ENCODE peak calls at places on chromosomes 13 and 19, in seven cellular contexts. H, R, K, D, M, V and Q are unnamed samples.
A peak's percentile ranks its signal among the peaks of the same experiment; 100 is the strongest.

GRCh38 chr19:7595466-7596133 is at the start of gene CAMSAP3:
- DNase-seq in H (peak; percentile 19), R (no peak), K (no peak), D (no peak), M (no peak), V (no peak), Q (no peak)

GRCh38 chr13:40762849-40763248 is 8.1 kb downstream of the MRPS31 start:
- DNase-seq in H (no peak), R (no peak), K (no peak), D (no peak), M (no peak), V (no peak), Q (no peak)

GRCh38 chr19:2888739-2889224 is 11.9 kb upstream of the ZNF57 start:
- DNase-seq in H (peak; percentile 29), R (peak; percentile 66), K (peak; percentile 31), D (no peak), M (no peak), V (no peak), Q (no peak)

GRCh38 chr13:92967923-92968322 is 258.7 kb upstream of the GPC6 start:
- DNase-seq in H (no peak), R (no peak), K (no peak), D (no peak), M (no peak), V (peak; percentile 31), Q (no peak)

GRCh38 chr19:5983367-5983955 is 5.5 kb upstream of the RANBP3 start:
- DNase-seq in H (no peak), R (no peak), K (no peak), D (no peak), M (peak; percentile 74), V (no peak), Q (no peak)

GRCh38 chr13:49652691-49653305 is 24.5 kb downstream of the ARL11 start:
- DNase-seq in H (no peak), R (no peak), K (no peak), D (no peak), M (no peak), V (peak; percentile 40), Q (no peak)

GRCh38 chr19:35609881-35610353 is 2.6 kb upstream of the HAUS5 start:
- DNase-seq in H (no peak), R (no peak), K (no peak), D (no peak), M (no peak), V (no peak), Q (no peak)

GRCh38 chr13:113178070-113178895 is 19.8 kb downstream of the PROZ start:
- DNase-seq in H (no peak), R (no peak), K (no peak), D (no peak), M (no peak), V (peak; percentile 97), Q (no peak)

GRCh38 chr13:23570931-23571330 is 719 bp downstream of the TNFRSF19 start:
- DNase-seq in H (no peak), R (no peak), K (no peak), D (no peak), M (no peak), V (peak; percentile 63), Q (no peak)

GRCh38 chr13:99608345-99608744 is 107.1 kb downstream of the TM9SF2 start:
- DNase-seq in H (no peak), R (no peak), K (no peak), D (no peak), M (no peak), V (no peak), Q (no peak)

GRCh38 chr19:57348136-57348535 is 2.9 kb upstream of the ZNF304 start:
- DNase-seq in H (no peak), R (no peak), K (no peak), D (no peak), M (no peak), V (peak; percentile 51), Q (no peak)

GRCh38 chr19:10006335-10006708 is 4.0 kb downstream of the COL5A3 start:
- DNase-seq in H (no peak), R (no peak), K (no peak), D (no peak), M (no peak), V (peak; percentile 60), Q (peak; percentile 91)

GRCh38 chr13:98447881-98448641 is 128.8 kb downstream of the STK24 start:
- DNase-seq in H (no peak), R (no peak), K (no peak), D (no peak), M (no peak), V (peak; percentile 41), Q (no peak)